ENCODE peak calls at places on chromosomes 6 and 20, in nine cellular contexts. C is colonic mucosa, P is tibial nerve, J is A549, R is mucosa of descending colon, I is upper lobe of right lung, U is ascending aorta, G is GM23338, V is cardiac muscle cell. O is an unnamed sample. For H3K4me1, the result is how much of the 10 kb centered on the place peaks cover.

GRCh38 chr20:49287555-49288249 is 9.8 kb upstream of the ZNFX1 start:
- DNase-seq in C (no peak), P (no peak), J (no peak), R (no peak), I (no peak), U (no peak), G (no peak), V (peak), O (no peak)

GRCh38 chr20:15131176-15131575 is 793.8 kb upstream of the FLRT3 start:
- DNase-seq in C (no peak), P (no peak), J (no peak), R (no peak), I (no peak), U (no peak), G (no peak), V (no peak), O (no peak)

GRCh38 chr6:71294121-71294523 is 5.5 kb downstream of the OGFRL1 start:
- DNase-seq in C (no peak), P (no peak), J (no peak), R (no peak), I (no peak), U (no peak), G (no peak), V (peak), O (peak)

GRCh38 chr6:39929733-39930461 is 4.4 kb downstream of the MOCS1 start:
- DNase-seq in C (no peak), P (no peak), J (no peak), R (no peak), I (no peak), U (no peak), G (no peak), V (peak), O (no peak)

GRCh38 chr6:82955841-82956240 is 109.8 kb downstream of the UBE3D start:
- DNase-seq in C (no peak), P (no peak), J (no peak), R (no peak), I (no peak), U (no peak), G (no peak), V (no peak), O (no peak)

GRCh38 chr6:110560239-110561015 is 84.0 kb upstream of the SLC22A16 start:
- DNase-seq in C (no peak), P (no peak), J (no peak), R (peak), I (no peak), U (no peak), G (no peak), V (no peak), O (no peak)

GRCh38 chr6:161067749-161068148 is 76.2 kb downstream of the MAP3K4 start:
- DNase-seq in C (no peak), P (no peak), J (no peak), R (no peak), I (no peak), U (no peak), G (no peak), V (no peak), O (no peak)

GRCh38 chr20:23022849-23023248 is 12.3 kb upstream of the SSTR4 start:
- DNase-seq in C (no peak), P (no peak), J (no peak), R (no peak), I (no peak), U (no peak), G (no peak), V (peak), O (no peak)

GRCh38 chr6:33405541-33405940 is 5.3 kb upstream of the PHF1 start:
- DNase-seq in C (no peak), P (no peak), J (no peak), R (no peak), I (no peak), U (no peak), G (no peak), V (no peak), O (no peak)

GRCh38 chr6:53635322-53635721 is 30.2 kb downstream of the KLHL31 start:
- DNase-seq in C (no peak), P (no peak), J (no peak), R (no peak), I (no peak), U (no peak), G (no peak), V (peak), O (no peak)

GRCh38 chr6:32968770-32969684 is 633 bp downstream of the BRD2 start:
- DNase-seq in C (peak), P (peak), J (peak), R (peak), I (peak), U (peak), G (peak), V (peak), O (peak)

GRCh38 chr6:24600903-24601302 is 45.1 kb downstream of the KIAA0319 start:
- DNase-seq in C (no peak), P (no peak), J (peak), R (no peak), I (no peak), U (no peak), G (peak), V (no peak), O (no peak)

GRCh38 chr6:33248643-33248931 is 23.1 kb downstream of the VPS52 start:
- DNase-seq in C (no peak), P (no peak), J (no peak), R (no peak), I (peak), U (no peak), G (no peak), V (peak), O (no peak)

GRCh38 chr20:19867940-19868371 is 109.9 kb downstream of the RIN2 start:
- DNase-seq in C (no peak), P (no peak), J (no peak), R (no peak), I (peak), U (peak), G (no peak), V (no peak), O (peak)

GRCh38 chr20:32536861-32537656 is 48.1 kb downstream of the NOL4L start:
- DNase-seq in C (peak), P (no peak), J (no peak), R (peak), I (peak), U (no peak), G (peak), V (no peak), O (peak)

GRCh38 chr6:31597006-31597405 is 4.2 kb upstream of the NCR3 start:
- DNase-seq in C (no peak), P (no peak), J (peak), R (no peak), I (no peak), U (no peak), G (peak), V (peak), O (no peak)

GRCh38 chr6:33197431-33198048 is 2.9 kb downstream of the RXRB start:
- DNase-seq in C (peak), P (no peak), J (peak), R (peak), I (peak), U (no peak), G (peak), V (peak), O (no peak)

GRCh38 chr6:50655848-50656453 is 57.4 kb upstream of the TFAP2D start:
- DNase-seq in C (no peak), P (no peak), J (peak), R (no peak), I (no peak), U (no peak), G (peak), V (no peak), O (no peak)

GRCh38 chr20:10447028-10447427 is 11.9 kb downstream of the SLX4IP start:
- DNase-seq in C (peak), P (no peak), J (peak), R (no peak), I (no peak), U (no peak), G (no peak), V (peak), O (no peak)

DNA sequence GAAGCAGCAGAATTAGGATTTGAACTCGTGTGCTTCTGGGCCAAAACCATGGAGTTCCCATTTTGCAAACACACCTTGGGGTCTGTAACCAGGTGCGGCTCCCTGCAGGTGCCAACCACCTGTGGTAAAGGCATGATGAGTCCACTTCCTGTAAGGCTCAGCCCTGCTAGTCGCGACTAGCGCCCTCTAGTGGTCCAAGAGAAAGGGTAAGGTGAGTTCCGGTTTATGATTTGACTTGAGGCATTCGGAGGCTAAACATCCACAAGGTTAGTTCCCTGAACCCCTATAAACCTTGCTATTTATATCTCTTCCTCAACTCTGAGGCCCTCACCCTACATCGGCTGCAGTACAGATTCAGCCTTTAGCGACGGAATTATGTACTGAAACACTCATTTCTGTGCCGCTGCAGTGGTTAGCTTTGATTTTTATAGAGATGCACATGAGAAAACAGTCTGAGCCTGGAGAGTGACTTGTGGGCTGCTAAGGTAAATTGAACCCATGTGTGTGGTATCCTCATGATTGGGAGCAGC is 173.4 kb downstream of the PLCB1 start:
- DNase-seq in C (peak), P (peak), J (peak), R (peak), I (peak), U (no peak), G (peak), V (peak), O (no peak)
- TF ChIP-seq CTCF in C (peak), P (no peak), J (peak), R (peak), I (peak), U (peak), G (peak), V (peak), O (peak)

DNA sequence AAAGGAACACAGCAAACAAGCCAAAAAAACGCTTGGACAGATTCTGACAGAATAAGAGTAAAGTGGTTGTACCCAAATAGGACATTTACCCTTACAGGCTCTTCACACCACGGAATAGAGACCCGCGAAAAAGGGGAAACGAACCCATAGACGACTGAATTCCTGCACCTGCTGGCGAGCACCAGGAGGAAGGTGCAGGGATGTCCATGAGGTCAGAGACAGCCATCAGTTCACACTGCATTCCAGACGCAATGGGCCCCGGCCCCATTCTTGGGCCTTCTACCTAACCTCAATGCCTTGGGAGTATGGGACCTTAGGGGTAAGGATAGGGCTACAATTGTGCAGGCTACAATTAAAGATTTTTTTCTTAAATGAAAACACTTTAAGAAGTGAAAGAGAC is 5.2 kb upstream of the DIDO1 start:
- DNase-seq in C (no peak), P (no peak), J (no peak), R (no peak), I (peak), U (no peak), G (peak), V (no peak), O (no peak)
- H3K4me1 ChIP-seq in C (under half), P (half or more), J (under half), R (under half), I (under half), U (under half), G (half or more), V (under half), O (under half)

DNA sequence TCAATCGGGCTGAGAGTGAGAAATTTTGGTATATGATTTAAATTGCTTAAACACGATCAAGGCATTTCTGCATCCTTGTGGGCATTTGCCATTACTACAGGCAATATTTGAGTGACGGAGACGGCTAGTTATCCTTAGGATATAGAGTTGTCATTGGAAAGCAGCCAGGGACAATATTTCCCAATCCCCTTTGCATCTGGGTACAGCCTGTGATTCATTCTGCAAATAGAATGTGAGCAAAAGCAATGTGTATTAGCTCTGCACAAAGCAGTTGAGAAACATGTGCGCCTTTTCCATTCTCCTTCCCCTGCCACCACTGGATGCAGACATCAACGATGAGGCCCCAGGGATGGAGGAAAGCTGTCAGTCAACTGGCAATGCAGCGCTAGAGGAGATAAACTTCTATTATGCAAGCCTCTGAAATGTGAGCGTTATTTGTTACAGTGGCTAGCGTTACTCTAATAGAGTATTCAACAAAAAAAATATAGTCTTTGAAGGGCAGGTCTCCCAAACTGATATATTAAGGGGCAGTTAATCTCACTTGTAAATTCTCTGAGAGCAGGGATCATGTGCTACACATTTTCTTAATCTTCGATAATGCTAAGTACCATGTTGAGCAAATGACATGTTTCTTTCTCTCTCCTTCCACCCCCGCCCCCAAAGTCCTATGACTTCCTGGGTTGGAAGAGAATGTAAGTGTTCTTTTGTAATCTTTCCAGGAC is 37.1 kb upstream of the NCOA3 start:
- DNase-seq in C (peak), P (peak), J (peak), R (no peak), I (no peak), U (peak), G (peak), V (peak), O (no peak)
- TF ChIP-seq CTCF in C (no peak), P (peak), J (no peak), R (no peak), I (peak), U (peak), G (no peak), V (peak), O (peak)

DNA sequence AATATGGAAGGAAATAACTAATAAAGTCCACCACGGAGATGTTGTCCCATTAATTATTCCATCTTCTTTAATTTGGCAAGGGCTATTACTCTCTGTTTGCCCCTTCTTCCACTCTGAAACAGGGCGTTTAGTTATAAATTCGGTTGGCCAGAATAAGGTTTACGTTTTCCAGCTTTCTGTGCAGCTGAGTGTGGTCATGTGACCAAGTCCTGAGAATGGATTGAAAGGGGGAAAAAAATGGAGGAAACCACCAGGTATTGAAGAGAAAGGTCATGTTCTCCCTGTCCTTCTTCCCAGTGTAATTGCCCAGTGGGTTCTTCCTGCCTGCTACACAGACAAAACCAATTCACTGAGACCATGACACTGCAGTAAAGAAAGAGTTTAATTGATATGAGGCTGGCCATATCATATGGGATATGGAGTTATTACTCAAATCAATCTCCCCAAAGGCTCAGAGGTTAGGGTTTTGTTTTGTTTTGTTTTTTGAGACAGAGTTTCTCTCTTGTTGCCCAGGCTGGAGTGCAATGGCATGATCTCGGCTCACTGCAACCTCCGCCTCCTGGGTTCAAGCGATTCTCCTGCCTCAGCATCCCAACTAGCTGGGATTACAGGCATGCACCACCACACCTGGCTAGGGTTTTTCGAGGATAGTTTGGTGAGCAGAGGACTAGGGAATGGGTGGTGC is 14.3 kb upstream of the TBC1D22B start:
- DNase-seq in C (no peak), P (no peak), J (no peak), R (no peak), I (no peak), U (no peak), G (no peak), V (no peak), O (no peak)
- H3K4me1 ChIP-seq in C (under half), P (under half), J (half or more), R (under half), I (under half), U (under half), G (under half), V (under half), O (under half)

GRCh38 chr20:35144694-35145093 is 2.4 kb downstream of the EDEM2 start:
- DNase-seq in C (peak), P (peak), J (no peak), R (no peak), I (no peak), U (no peak), G (no peak), V (no peak), O (no peak)

GRCh38 chr20:35151739-35152138 is 4.6 kb upstream of the EDEM2 start:
- DNase-seq in C (no peak), P (peak), J (no peak), R (no peak), I (no peak), U (no peak), G (no peak), V (peak), O (no peak)

GRCh38 chr20:35146299-35146921 is 726 bp downstream of the EDEM2 start:
- DNase-seq in C (peak), P (no peak), J (no peak), R (peak), I (peak), U (no peak), G (peak), V (no peak), O (no peak)

GRCh38 chr20:35145141-35145564 is 2.0 kb downstream of the EDEM2 start:
- DNase-seq in C (peak), P (no peak), J (peak), R (no peak), I (no peak), U (no peak), G (peak), V (peak), O (no peak)

GRCh38 chr20:35146922-35147574 is at the start of gene EDEM2:
- DNase-seq in C (peak), P (peak), J (peak), R (peak), I (peak), U (peak), G (peak), V (peak), O (peak)
- TF ChIP-seq CTCF in C (no peak), P (no peak), J (peak), R (no peak), I (peak), U (no peak), G (peak), V (no peak), O (no peak)

GRCh38 chr6:130932956-130933355 is 105.8 kb downstream of the SMLR1 start:
- DNase-seq in C (no peak), P (no peak), J (no peak), R (no peak), I (no peak), U (no peak), G (no peak), V (no peak), O (no peak)
- H3K4me1 ChIP-seq in C (under half), P (half or more), J (under half), R (under half), I (under half), U (under half), G (under half), V (under half), O (under half)

DNA sequence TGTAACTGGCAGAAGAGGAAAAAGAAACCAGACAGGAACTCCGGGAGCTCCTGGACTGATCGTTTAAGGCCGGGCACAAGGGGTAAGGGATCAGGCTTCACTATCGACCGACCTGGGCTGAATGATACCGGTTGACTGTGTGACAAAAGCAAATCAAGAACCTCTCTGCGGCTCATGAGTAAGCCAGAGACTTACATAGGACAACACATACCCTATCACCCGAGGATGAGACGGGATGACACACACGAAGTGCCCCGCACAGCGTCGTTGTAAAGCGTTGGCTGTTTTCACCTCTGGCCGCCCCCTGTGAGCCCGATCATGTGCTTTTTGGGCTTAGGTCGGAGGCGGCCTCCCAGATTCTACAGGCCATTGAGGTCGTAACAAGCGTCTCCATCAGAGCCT is 695 bp upstream of the TGIF2 start:
- DNase-seq in C (peak), P (no peak), J (peak), R (peak), I (no peak), U (no peak), G (peak), V (peak), O (no peak)
- TF ChIP-seq CTCF in C (no peak), P (no peak), J (no peak), R (no peak), I (no peak), U (no peak), G (no peak), V (no peak), O (no peak)

O was measured in upper lobe of left lung.